ENCODE peak calls at places on chromosomes 1 and 21, in ten cellular contexts. Y, W, G, N, F, J, Z, E, H and P are unnamed samples.

GRCh38 chr1:53077599-53077965 is 15.6 kb downstream of the PODN start:
- DNase-seq in Y (no peak), W (no peak), G (no peak), N (no peak), F (peak; percentile 20), J (no peak), Z (no peak), E (no peak), H (peak; percentile 53), P (peak; percentile 33)

GRCh38 chr21:42148097-42148496 is 70.8 kb upstream of the ABCG1 start:
- DNase-seq in Y (no peak), W (no peak), G (no peak), N (no peak), F (no peak), J (no peak), Z (no peak), E (no peak), H (no peak), P (no peak)

GRCh38 chr1:53992085-53992874 is 25.7 kb downstream of the LDLRAD1 start:
- DNase-seq in Y (no peak), W (no peak), G (no peak), N (no peak), F (no peak), J (no peak), Z (no peak), E (no peak), H (no peak), P (peak; percentile 71)

GRCh38 chr1:201218409-201218808 is 27.8 kb downstream of the IGFN1 start:
- DNase-seq in Y (no peak), W (peak; percentile 9), G (peak; percentile 4), N (no peak), F (no peak), J (peak; percentile 9), Z (no peak), E (no peak), H (no peak), P (no peak)

GRCh38 chr1:30379684-30380624 is 343.4 kb downstream of the MATN1 start:
- DNase-seq in Y (peak; percentile 89), W (peak; percentile 35), G (peak; percentile 70), N (peak; percentile 60), F (peak; percentile 63), J (no peak), Z (peak; percentile 71), E (peak; percentile 52), H (no peak), P (peak; percentile 94)

GRCh38 chr1:57252597-57253306 is 171.1 kb downstream of the DAB1 start:
- DNase-seq in Y (peak; percentile 52), W (no peak), G (no peak), N (no peak), F (no peak), J (no peak), Z (no peak), E (no peak), H (no peak), P (peak; percentile 45)

GRCh38 chr1:245332513-245332912 is 177.7 kb downstream of the KIF26B start:
- DNase-seq in Y (peak; percentile 67), W (no peak), G (no peak), N (no peak), F (no peak), J (no peak), Z (no peak), E (no peak), H (no peak), P (no peak)

GRCh38 chr1:13779930-13780329 is 79.9 kb downstream of the PRDM2 start:
- DNase-seq in Y (peak; percentile 53), W (no peak), G (no peak), N (no peak), F (no peak), J (no peak), Z (no peak), E (no peak), H (no peak), P (no peak)

GRCh38 chr1:214494706-214495105 is 56.7 kb downstream of the PTPN14 start:
- DNase-seq in Y (no peak), W (no peak), G (no peak), N (no peak), F (no peak), J (peak; percentile 99), Z (peak; percentile 83), E (no peak), H (no peak), P (no peak)

GRCh38 chr1:28915036-28915895 is 897 bp downstream of the EPB41 start:
- DNase-seq in Y (peak; percentile 24), W (peak; percentile 28), G (peak; percentile 38), N (peak; percentile 55), F (peak; percentile 49), J (peak; percentile 40), Z (peak; percentile 34), E (peak; percentile 69), H (no peak), P (peak; percentile 62)

GRCh38 chr1:72564749-72565148 is 282.4 kb upstream of the NEGR1 start:
- DNase-seq in Y (no peak), W (no peak), G (no peak), N (no peak), F (no peak), J (no peak), Z (no peak), E (no peak), H (no peak), P (no peak)

GRCh38 chr1:168408531-168409242 is 128.0 kb downstream of the TBX19 start:
- DNase-seq in Y (peak; percentile 37), W (no peak), G (no peak), N (no peak), F (no peak), J (peak; percentile 78), Z (peak; percentile 61), E (no peak), H (no peak), P (no peak)

GRCh38 chr1:216815239-216815955 is 92.2 kb upstream of the ESRRG start:
- DNase-seq in Y (no peak), W (no peak), G (peak; percentile 18), N (no peak), F (peak; percentile 45), J (no peak), Z (peak; percentile 54), E (no peak), H (peak; percentile 50), P (no peak)

GRCh38 chr1:179742717-179743678 is at the start of gene FAM163A:
- DNase-seq in Y (no peak), W (no peak), G (no peak), N (no peak), F (no peak), J (no peak), Z (no peak), E (no peak), H (peak; percentile 39), P (peak; percentile 83)
- H3K27me3 ChIP-seq in Y (peaks cover 68% of the 10 kb centered on the region), W (peaks cover 20% of the 10 kb centered on the region), G (peaks cover 49% of the 10 kb centered on the region), N (peaks cover 78% of the 10 kb centered on the region), F (peaks cover 48% of the 10 kb centered on the region), J (peaks cover 15% of the 10 kb centered on the region), Z (peaks cover 67% of the 10 kb centered on the region), E (peaks cover 15% of the 10 kb centered on the region), H (no peaks in the 10 kb centered on the region), P (peaks cover 83% of the 10 kb centered on the region)

GRCh38 chr1:178746345-178746744 is 21.3 kb downstream of the RALGPS2 start:
- DNase-seq in Y (no peak), W (no peak), G (no peak), N (no peak), F (no peak), J (no peak), Z (no peak), E (no peak), H (no peak), P (no peak)

GRCh38 chr1:178745260-178745659 is 20.2 kb downstream of the RALGPS2 start:
- DNase-seq in Y (no peak), W (no peak), G (no peak), N (no peak), F (no peak), J (no peak), Z (no peak), E (no peak), H (no peak), P (no peak)

GRCh38 chr1:178752891-178753290 is 27.8 kb downstream of the RALGPS2 start:
- DNase-seq in Y (no peak), W (no peak), G (no peak), N (no peak), F (no peak), J (no peak), Z (no peak), E (no peak), H (no peak), P (no peak)

GRCh38 chr1:178749581-178750166 is 24.6 kb downstream of the RALGPS2 start:
- DNase-seq in Y (peak; percentile 40), W (no peak), G (no peak), N (no peak), F (no peak), J (no peak), Z (no peak), E (no peak), H (no peak), P (no peak)
- H3K4me3 ChIP-seq in Y (no peak overlapping the region), W (no peak overlapping the region), G (no peak overlapping the region), N (no peak overlapping the region), F (no peak overlapping the region), J (no peak overlapping the region), Z (no peak overlapping the region), E (no peak overlapping the region), H (no peak overlapping the region), P (no peak overlapping the region)

DNA sequence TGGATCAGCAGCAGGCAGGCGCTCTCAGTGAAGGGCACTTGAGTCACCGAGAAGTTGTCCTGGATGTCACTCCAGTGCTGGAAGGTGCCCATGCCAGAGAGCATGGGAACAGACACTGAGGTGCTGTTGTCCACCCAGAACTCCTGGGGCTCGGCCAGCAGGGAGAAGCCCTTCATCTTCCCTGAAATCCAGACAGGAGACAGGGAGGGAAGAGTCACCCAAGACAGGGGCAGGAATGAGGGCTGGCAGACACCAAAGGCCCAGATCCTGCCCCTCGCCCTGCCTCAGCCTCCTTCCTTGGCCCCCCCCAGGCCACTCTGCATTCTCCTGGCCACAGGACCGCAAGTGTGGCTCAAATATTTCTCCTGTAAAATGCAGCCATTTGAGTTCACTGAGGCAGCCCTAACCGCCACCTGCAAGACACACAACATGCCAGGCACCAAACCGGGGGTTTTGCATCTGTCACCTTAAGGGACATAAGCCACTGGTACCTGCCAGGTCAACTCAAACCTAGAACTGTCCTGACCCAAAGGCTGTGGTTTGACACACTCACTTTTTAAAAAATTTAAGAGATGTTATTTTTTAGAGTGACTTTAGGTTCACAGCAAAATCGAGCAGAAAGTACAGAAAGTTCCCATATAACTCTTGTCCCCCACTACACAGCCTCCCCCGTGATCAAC is 7.8 kb downstream of the AGT start:
- DNase-seq in Y (no peak), W (no peak), G (no peak), N (no peak), F (no peak), J (no peak), Z (no peak), E (no peak), H (no peak), P (no peak)
- H3K27me3 ChIP-seq in Y (no peaks in the 10 kb centered on the region), W (no peaks in the 10 kb centered on the region), G (no peaks in the 10 kb centered on the region), N (no peaks in the 10 kb centered on the region), F (no peaks in the 10 kb centered on the region), J (no peaks in the 10 kb centered on the region), Z (peaks cover 3% of the 10 kb centered on the region), E (no peaks in the 10 kb centered on the region), H (no peaks in the 10 kb centered on the region), P (no peaks in the 10 kb centered on the region)

DNA sequence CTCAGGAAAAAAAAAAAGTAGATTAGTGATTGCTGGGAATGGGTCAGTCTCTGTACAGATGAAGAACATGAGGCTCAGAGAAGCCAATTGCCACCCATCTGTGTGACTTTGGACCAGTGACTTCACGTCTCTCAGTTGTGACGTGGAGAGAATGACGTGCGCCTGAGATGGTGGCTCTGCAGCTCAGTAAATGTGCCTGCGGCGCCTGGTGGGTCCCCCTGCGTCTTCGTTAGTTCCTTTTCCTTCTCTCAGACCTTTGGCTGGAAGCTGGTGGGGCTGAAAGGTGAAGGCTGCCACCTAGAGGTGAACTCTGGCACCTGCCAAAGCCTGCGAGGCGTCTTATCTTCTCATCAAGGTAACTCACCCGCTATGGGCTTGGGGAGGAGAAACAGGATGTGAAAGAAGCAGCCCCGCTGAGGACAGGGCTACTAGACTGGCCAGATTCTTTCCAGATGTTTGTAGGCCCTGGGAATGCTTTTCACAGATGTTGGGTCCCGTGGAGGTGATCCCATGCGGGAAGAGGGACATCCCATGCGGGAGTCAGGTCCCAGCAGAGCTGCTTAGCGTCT is 8.7 kb upstream of the E2F2 start:
- DNase-seq in Y (peak; percentile 89), W (peak; percentile 84), G (peak; percentile 93), N (peak; percentile 91), F (peak; percentile 88), J (peak; percentile 85), Z (peak; percentile 74), E (peak; percentile 92), H (peak; percentile 91), P (peak; percentile 94)
- H3K4me3 ChIP-seq in Y (peak overlapping the region; percentile 43), W (no peak overlapping the region), G (no peak overlapping the region), N (no peak overlapping the region), F (peak overlapping the region; percentile 23), J (peak overlapping the region; percentile 30), Z (peak overlapping the region; percentile 18), E (peak overlapping the region; percentile 17), H (no peak overlapping the region), P (no peak overlapping the region)